ENCODE peak calls at places on chromosomes 11 and 22, in seven cellular contexts. Y, G, N, F, H, E and V are unnamed samples.

GRCh38 chr11:12675951-12676711 is 1.9 kb downstream of the TEAD1 start:
- DNase-seq in F (no peak), G (peak; percentile 57), H (no peak), Y (no peak), N (no peak), E (no peak), V (no peak)

GRCh38 chr11:95931916-95932315 is 8.0 kb upstream of the MTMR2 start:
- DNase-seq in G (no peak), N (no peak), E (no peak), H (no peak), Y (no peak), F (no peak), V (no peak)

GRCh38 chr22:43263645-43264514 is 76.9 kb upstream of the TTLL12 start:
- DNase-seq in Y (peak; percentile 75), G (peak; percentile 92), N (peak; percentile 69), E (no peak), H (no peak), F (peak; percentile 68), V (peak; percentile 93)

GRCh38 chr11:65479184-65480145 is 19.4 kb upstream of the MALAT1 start:
- DNase-seq in H (no peak), F (no peak), E (no peak), N (peak; percentile 64), Y (no peak), G (peak; percentile 89), V (no peak)

GRCh38 chr11:26860411-26860810 is 133.5 kb upstream of the FIBIN start:
- DNase-seq in F (no peak), H (no peak), N (no peak), E (no peak), Y (no peak), G (no peak), V (no peak)

GRCh38 chr11:70913715-70914231 is 338.6 kb downstream of the SHANK2 start:
- DNase-seq in G (no peak), F (no peak), H (no peak), E (no peak), Y (no peak), N (peak; percentile 40), V (no peak)

GRCh38 chr11:117837070-117837776 is 12.7 kb upstream of the FXYD2 start:
- DNase-seq in Y (no peak), N (peak; percentile 6), G (no peak), H (no peak), E (no peak), F (no peak), V (no peak)

GRCh38 chr11:73461335-73461840 is 85.2 kb downstream of the RELT start:
- DNase-seq in N (no peak), G (no peak), H (no peak), Y (no peak), E (no peak), F (no peak), V (no peak)

GRCh38 chr11:28400236-28401100 is 292.3 kb downstream of the METTL15 start:
- DNase-seq in E (no peak), N (no peak), F (no peak), G (peak; percentile 90), H (no peak), Y (no peak), V (no peak)

GRCh38 chr22:23375031-23375827 is 194.9 kb downstream of the BCR start:
- DNase-seq in G (no peak), F (no peak), Y (no peak), N (no peak), H (no peak), E (no peak), V (no peak)

GRCh38 chr11:65593518-65594414 is 1.8 kb downstream of the KCNK7 start:
- DNase-seq in F (no peak), Y (no peak), E (no peak), H (peak; percentile 53), N (peak; percentile 49), G (no peak), V (no peak)

GRCh38 chr11:68342459-68343158 is 30.2 kb downstream of the LRP5 start:
- DNase-seq in E (no peak), F (no peak), H (no peak), G (peak; percentile 64), N (no peak), Y (no peak), V (no peak)

GRCh38 chr11:134975866-134976265 is 563.8 kb upstream of the B3GAT1 start:
- DNase-seq in E (no peak), G (no peak), N (peak; percentile 31), F (no peak), H (no peak), Y (no peak), V (no peak)

GRCh38 chr11:13126430-13126829 is 117.3 kb downstream of the RASSF10 start:
- DNase-seq in H (no peak), N (no peak), E (no peak), G (peak; percentile 98), F (no peak), Y (no peak), V (no peak)

GRCh38 chr11:112620621-112621394 is 340.4 kb upstream of the NCAM1 start:
- DNase-seq in E (no peak), H (no peak), Y (no peak), G (peak; percentile 29), F (no peak), N (no peak), V (peak; percentile 9)

GRCh38 chr22:17846326-17846992 is 72.2 kb upstream of the BID start:
- DNase-seq in N (no peak), F (no peak), E (no peak), H (no peak), Y (no peak), G (no peak), V (no peak)

GRCh38 chr11:26950260-26950719 is 43.6 kb upstream of the FIBIN start:
- DNase-seq in Y (no peak), F (no peak), N (peak; percentile 17), E (no peak), G (peak; percentile 86), H (no peak), V (no peak)

GRCh38 chr11:70072471-70073187 is 5.5 kb upstream of the ANO1 start:
- DNase-seq in N (no peak), Y (no peak), G (no peak), E (no peak), F (no peak), H (no peak), V (no peak)

GRCh38 chr11:13260963-13261599 is 16.5 kb upstream of the BMAL1 start:
- DNase-seq in N (no peak), F (no peak), E (no peak), Y (no peak), H (no peak), G (peak; percentile 27), V (no peak)

GRCh38 chr11:111909378-111909777 is 2.2 kb downstream of the CRYAB start:
- DNase-seq in H (no peak), N (no peak), G (no peak), Y (no peak), F (no peak), E (no peak), V (no peak)

GRCh38 chr11:76577199-76577920 is 93.2 kb downstream of the LRRC32 start:
- DNase-seq in H (no peak), N (peak; percentile 64), E (no peak), G (peak; percentile 72), Y (no peak), F (no peak), V (no peak)

GRCh38 chr22:45972868-45973212 is 4.1 kb downstream of the WNT7B start:
- DNase-seq in F (no peak), G (no peak), H (no peak), E (no peak), Y (no peak), N (no peak), V (no peak)

GRCh38 chr11:62918531-62918930 is 2.6 kb downstream of the CHRM1 start:
- DNase-seq in N (no peak), H (no peak), Y (no peak), F (no peak), G (no peak), E (no peak), V (no peak)

GRCh38 chr11:76256448-76256847 is 50.1 kb upstream of the WNT11 start:
- DNase-seq in H (no peak), N (no peak), F (no peak), Y (no peak), E (no peak), G (no peak), V (no peak)

GRCh38 chr11:13288375-13289029 is 10.9 kb downstream of the BMAL1 start:
- DNase-seq in H (no peak), F (no peak), N (no peak), Y (no peak), E (no peak), G (peak; percentile 26), V (no peak)

GRCh38 chr11:35781342-35782171 is 119.0 kb downstream of the TRIM44 start:
- DNase-seq in N (no peak), Y (no peak), H (no peak), F (no peak), E (no peak), G (peak; percentile 53), V (no peak)

GRCh38 chr11:65873280-65874156 is 918 bp upstream of the EFEMP2 start:
- DNase-seq in F (peak; percentile 96), Y (peak; percentile 97), E (peak; percentile 93), H (peak; percentile 67), N (peak; percentile 97), G (peak; percentile 70), V (peak; percentile 88)

GRCh38 chr11:114282488-114282887 is 13.7 kb upstream of the NNMT start:
- DNase-seq in G (no peak), E (no peak), Y (no peak), H (no peak), N (no peak), F (no peak), V (no peak)

GRCh38 chr11:122984186-122985011 is 2.8 kb upstream of the BSX start:
- DNase-seq in N (no peak), Y (no peak), H (no peak), F (no peak), E (no peak), G (no peak), V (no peak)